ENCODE peak calls at places on chromosomes 3 and 15, in nine cellular contexts. B is KBM-7; L is kidney tubule cell; D is epithelial cell of esophagus; U is T-helper 2 cell; A is astrocyte of the cerebellum; N is NCI-H1092 treated with DMSO at 0.1 percent for 48 hours; V is OCI-M1; Q is stimulated activated CD4-positive, alpha-beta T cell treated with anti-CD3 and anti-CD28 coated beads, Interleukin-4, amount 100 ng/mL, for 48 hours. S is an unnamed sample.

GRCh38 chr3:194739498-194740284 is 54.0 kb downstream of the FAM43A start:
- DNase-seq in B (no peak), L (peak), D (peak), U (no peak), A (no peak), N (no peak), V (no peak), Q (no peak), S (no peak)

GRCh38 chr3:78506581-78507195 is 1261.1 kb downstream of the ROBO1 start:
- DNase-seq in B (no peak), L (peak), D (peak), U (no peak), A (peak), N (no peak), V (peak), Q (no peak), S (peak)

GRCh38 chr15:51205050-51205707 is 110.5 kb upstream of the TNFAIP8L3 start:
- DNase-seq in B (no peak), L (no peak), D (no peak), U (no peak), A (no peak), N (no peak), V (no peak), Q (no peak), S (no peak)

GRCh38 chr3:98188553-98188952 is 22.1 kb downstream of the OR5H15 start:
- DNase-seq in B (peak), L (peak), D (no peak), U (no peak), A (no peak), N (no peak), V (peak), Q (no peak), S (no peak)

GRCh38 chr15:100889359-100890058 is 9.9 kb downstream of the ALDH1A3 start:
- DNase-seq in B (no peak), L (peak), D (peak), U (no peak), A (peak), N (no peak), V (no peak), Q (no peak), S (peak)

GRCh38 chr3:133444071-133444774 is 44.4 kb downstream of the BFSP2 start:
- DNase-seq in B (no peak), L (peak), D (peak), U (no peak), A (no peak), N (peak), V (peak), Q (no peak), S (peak)

GRCh38 chr15:51144021-51144532 is 49.4 kb upstream of the TNFAIP8L3 start:
- DNase-seq in B (no peak), L (peak), D (peak), U (no peak), A (peak), N (no peak), V (peak), Q (no peak), S (peak)

GRCh38 chr15:69719527-69719926 is 266.9 kb downstream of the RPLP1 start:
- DNase-seq in B (peak), L (no peak), D (no peak), U (no peak), A (no peak), N (no peak), V (peak), Q (no peak), S (no peak)

S was measured in foreskin keratinocyte.